ENCODE peak calls at places on chromosomes 4 and X, in four cellular contexts. One of them, this sample, is unnamed.

GRCh38 chr4:1204286-1204827 is 32.0 kb upstream of the SPON2 start:
- DNase-seq in endodermal cell: no peak
- DNase-seq in NB4: peak; percentile 3
- DNase-seq in glutamatergic neuron: no peak
- DNase-seq in this sample: no peak

GRCh38 chr4:13329340-13329850 is 154.7 kb downstream of the RAB28 start:
- DNase-seq in endodermal cell: no peak
- DNase-seq in NB4: no peak
- DNase-seq in glutamatergic neuron: no peak
- DNase-seq in this sample: no peak

GRCh38 chr4:92198711-92199110 is 105.1 kb upstream of the GRID2 start:
- DNase-seq in endodermal cell: no peak
- DNase-seq in NB4: no peak
- DNase-seq in glutamatergic neuron: no peak
- DNase-seq in this sample: no peak

GRCh38 chr4:133130171-133130570 is 18.9 kb upstream of the PCDH10 start:
- DNase-seq in endodermal cell: no peak
- DNase-seq in NB4: no peak
- DNase-seq in glutamatergic neuron: no peak
- DNase-seq in this sample: no peak

GRCh38 chrX:31656013-31656412 is 584.2 kb upstream of the FTHL17 start:
- DNase-seq in endodermal cell: no peak
- DNase-seq in NB4: no peak
- DNase-seq in glutamatergic neuron: no peak
- DNase-seq in this sample: no peak

GRCh38 chrX:153913211-153913610 is 8.7 kb downstream of the AVPR2 start:
- DNase-seq in endodermal cell: peak; percentile 44
- DNase-seq in NB4: no peak
- DNase-seq in glutamatergic neuron: no peak
- DNase-seq in this sample: no peak

GRCh38 chr4:39976141-39976944 is 1.4 kb downstream of the PDS5A start:
- DNase-seq in endodermal cell: peak; percentile 92
- DNase-seq in NB4: peak; percentile 93
- DNase-seq in glutamatergic neuron: peak; percentile 80
- DNase-seq in this sample: peak; percentile 77

GRCh38 chr4:124854968-124855367 is 142.4 kb upstream of the ANKRD50 start:
- DNase-seq in endodermal cell: no peak
- DNase-seq in NB4: no peak
- DNase-seq in glutamatergic neuron: no peak
- DNase-seq in this sample: no peak

GRCh38 chr4:74433541-74434172 is 11.3 kb upstream of the AREG start:
- DNase-seq in endodermal cell: peak; percentile 21
- DNase-seq in NB4: peak; percentile 6
- DNase-seq in glutamatergic neuron: no peak
- DNase-seq in this sample: no peak

GRCh38 chr4:84441758-84442377 is 57.2 kb downstream of the NKX6-1 start:
- DNase-seq in endodermal cell: no peak
- DNase-seq in NB4: no peak
- DNase-seq in glutamatergic neuron: no peak
- DNase-seq in this sample: no peak

GRCh38 chr4:98685225-98686045 is 27.0 kb upstream of the TSPAN5 start:
- DNase-seq in endodermal cell: no peak
- DNase-seq in NB4: no peak
- DNase-seq in glutamatergic neuron: no peak
- DNase-seq in this sample: no peak

GRCh38 chr4:182188622-182189021 is 54.6 kb upstream of the TENM3 start:
- DNase-seq in endodermal cell: no peak
- DNase-seq in NB4: no peak
- DNase-seq in glutamatergic neuron: no peak
- DNase-seq in this sample: no peak

GRCh38 chr4:111494471-111494870 is 650.8 kb upstream of the FAM241A start:
- DNase-seq in endodermal cell: no peak
- DNase-seq in NB4: no peak
- DNase-seq in glutamatergic neuron: no peak
- DNase-seq in this sample: no peak

GRCh38 chr4:3346146-3346545 is 53.3 kb downstream of the RGS12 start:
- DNase-seq in endodermal cell: peak; percentile 73
- DNase-seq in NB4: peak; percentile 90
- DNase-seq in glutamatergic neuron: no peak
- DNase-seq in this sample: peak; percentile 49

GRCh38 chr4:142080960-142081359 is 444.6 kb downstream of the IL15 start:
- DNase-seq in endodermal cell: no peak
- DNase-seq in NB4: no peak
- DNase-seq in glutamatergic neuron: no peak
- DNase-seq in this sample: no peak

GRCh38 chrX:24619647-24620046 is 27.5 kb downstream of the PCYT1B start:
- DNase-seq in endodermal cell: no peak
- DNase-seq in NB4: no peak
- DNase-seq in glutamatergic neuron: peak; percentile 27
- DNase-seq in this sample: no peak

GRCh38 chr4:42636591-42636990 is 20.3 kb downstream of the ATP8A1 start:
- DNase-seq in endodermal cell: no peak
- DNase-seq in NB4: no peak
- DNase-seq in glutamatergic neuron: peak; percentile 73
- DNase-seq in this sample: no peak

GRCh38 chrX:112638691-112639090 is 41.0 kb downstream of the LHFPL1 start:
- DNase-seq in endodermal cell: no peak
- DNase-seq in NB4: no peak
- DNase-seq in glutamatergic neuron: no peak
- DNase-seq in this sample: no peak

GRCh38 chrX:133897593-133898163 is 87.7 kb downstream of the GPC3 start:
- DNase-seq in endodermal cell: no peak
- DNase-seq in NB4: no peak
- DNase-seq in glutamatergic neuron: no peak
- DNase-seq in this sample: no peak

GRCh38 chrX:13750204-13750603 is 15.7 kb downstream of the OFD1 start:
- DNase-seq in endodermal cell: no peak
- DNase-seq in NB4: peak; percentile 60
- DNase-seq in glutamatergic neuron: no peak
- DNase-seq in this sample: no peak

GRCh38 chr4:189143255-189143654 is 797.4 kb upstream of the FRG1 start:
- DNase-seq in endodermal cell: no peak
- DNase-seq in NB4: no peak
- DNase-seq in glutamatergic neuron: no peak
- DNase-seq in this sample: no peak

GRCh38 chr4:102836596-102836995 is 9.2 kb upstream of the UBE2D3 start:
- DNase-seq in endodermal cell: no peak
- DNase-seq in NB4: no peak
- DNase-seq in glutamatergic neuron: no peak
- DNase-seq in this sample: no peak

GRCh38 chr4:8694651-8695151 is 102.1 kb downstream of the CPZ start:
- DNase-seq in endodermal cell: peak; percentile 39
- DNase-seq in NB4: no peak
- DNase-seq in glutamatergic neuron: no peak
- DNase-seq in this sample: no peak

GRCh38 chr4:175419120-175419774 is 392.8 kb downstream of the GPM6A start:
- DNase-seq in endodermal cell: no peak
- DNase-seq in NB4: no peak
- DNase-seq in glutamatergic neuron: no peak
- DNase-seq in this sample: no peak

GRCh38 chr4:147110473-147110872 is 164.8 kb upstream of the TTC29 start:
- DNase-seq in endodermal cell: no peak
- DNase-seq in NB4: no peak
- DNase-seq in glutamatergic neuron: no peak
- DNase-seq in this sample: no peak

GRCh38 chr4:156638332-156638731 is 333.3 kb downstream of the PDGFC start:
- DNase-seq in endodermal cell: no peak
- DNase-seq in NB4: no peak
- DNase-seq in glutamatergic neuron: no peak
- DNase-seq in this sample: no peak

GRCh38 chr4:110787781-110788180 is 164.9 kb upstream of the PITX2 start:
- DNase-seq in endodermal cell: no peak
- DNase-seq in NB4: no peak
- DNase-seq in glutamatergic neuron: no peak
- DNase-seq in this sample: no peak

GRCh38 chr4:82652062-82652461 is 90.3 kb upstream of the TMEM150C start:
- DNase-seq in endodermal cell: no peak
- DNase-seq in NB4: peak; percentile 89
- DNase-seq in glutamatergic neuron: no peak
- DNase-seq in this sample: no peak

GRCh38 chr4:82650868-82651267 is 89.1 kb upstream of the TMEM150C start:
- DNase-seq in endodermal cell: no peak
- DNase-seq in NB4: peak; percentile 39
- DNase-seq in glutamatergic neuron: no peak
- DNase-seq in this sample: no peak

GRCh38 chr4:82644731-82645126 is 82.9 kb upstream of the TMEM150C start:
- DNase-seq in endodermal cell: no peak
- DNase-seq in NB4: no peak
- DNase-seq in glutamatergic neuron: no peak
- DNase-seq in this sample: no peak

GRCh38 chr4:82645868-82646267 is 84.1 kb upstream of the TMEM150C start:
- DNase-seq in endodermal cell: no peak
- DNase-seq in NB4: no peak
- DNase-seq in glutamatergic neuron: no peak
- DNase-seq in this sample: no peak

GRCh38 chr4:82648356-82648755 is 86.6 kb upstream of the TMEM150C start:
- DNase-seq in endodermal cell: no peak
- DNase-seq in NB4: no peak
- DNase-seq in glutamatergic neuron: no peak
- DNase-seq in this sample: no peak
- TF ChIP-seq CTCF in endodermal cell: no peak
- TF ChIP-seq CTCF in NB4: no peak
- TF ChIP-seq CTCF in glutamatergic neuron: no peak
- TF ChIP-seq CTCF in this sample: no peak

GRCh38 chr4:160370046-160370445 is 1267.2 kb downstream of the RAPGEF2 start:
- DNase-seq in endodermal cell: no peak
- DNase-seq in NB4: no peak
- DNase-seq in glutamatergic neuron: no peak
- DNase-seq in this sample: no peak
- TF ChIP-seq CTCF in endodermal cell: peak; percentile 47
- TF ChIP-seq CTCF in NB4: no peak
- TF ChIP-seq CTCF in glutamatergic neuron: no peak
- TF ChIP-seq CTCF in this sample: no peak

GRCh38 chr4:112855058-112855457 is 194.4 kb upstream of the ANK2 start:
- DNase-seq in endodermal cell: no peak
- DNase-seq in NB4: no peak
- DNase-seq in glutamatergic neuron: no peak
- DNase-seq in this sample: no peak

GRCh38 chr4:112857461-112857860 is 192.0 kb upstream of the ANK2 start:
- DNase-seq in endodermal cell: no peak
- DNase-seq in NB4: no peak
- DNase-seq in glutamatergic neuron: no peak
- DNase-seq in this sample: no peak

GRCh38 chr4:112852586-112852985 is 196.9 kb upstream of the ANK2 start:
- DNase-seq in endodermal cell: no peak
- DNase-seq in NB4: no peak
- DNase-seq in glutamatergic neuron: no peak
- DNase-seq in this sample: no peak

GRCh38 chr4:112854420-112854819 is 195.0 kb upstream of the ANK2 start:
- DNase-seq in endodermal cell: peak; percentile 70
- DNase-seq in NB4: no peak
- DNase-seq in glutamatergic neuron: no peak
- DNase-seq in this sample: no peak

GRCh38 chr4:112853662-112854256 is 195.7 kb upstream of the ANK2 start:
- DNase-seq in endodermal cell: no peak
- DNase-seq in NB4: peak; percentile 2
- DNase-seq in glutamatergic neuron: no peak
- DNase-seq in this sample: no peak
- TF ChIP-seq CTCF in endodermal cell: peak; percentile 75
- TF ChIP-seq CTCF in NB4: peak; percentile 38
- TF ChIP-seq CTCF in glutamatergic neuron: peak; percentile 47
- TF ChIP-seq CTCF in this sample: peak; percentile 43

GRCh38 chrX:110568396-110568795 is 209.7 kb downstream of the RTL9 start:
- DNase-seq in endodermal cell: no peak
- DNase-seq in NB4: no peak
- DNase-seq in glutamatergic neuron: no peak
- DNase-seq in this sample: no peak
- TF ChIP-seq CTCF in endodermal cell: no peak
- TF ChIP-seq CTCF in NB4: no peak
- TF ChIP-seq CTCF in glutamatergic neuron: no peak
- TF ChIP-seq CTCF in this sample: no peak

DNA sequence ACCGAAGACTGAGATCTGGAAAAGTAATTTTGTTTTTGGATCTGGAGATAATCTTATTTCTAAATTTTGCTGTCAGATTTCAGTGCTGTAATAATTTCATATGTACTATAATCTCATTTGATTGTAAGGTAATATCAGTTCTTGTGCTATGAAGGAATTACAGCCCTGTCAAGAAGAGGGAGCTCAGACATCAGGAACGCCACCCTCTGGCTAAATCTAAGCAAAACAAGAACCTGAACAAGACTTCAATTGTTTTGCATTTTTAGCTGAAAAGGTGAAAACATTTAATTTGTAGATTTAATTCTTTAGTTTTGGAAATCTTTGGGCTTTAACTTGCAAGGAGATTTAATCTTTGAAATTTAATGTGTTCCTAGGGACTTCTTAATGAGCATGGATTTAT is 525.4 kb upstream of the HS3ST1 start:
- DNase-seq in endodermal cell: peak; percentile 64
- DNase-seq in NB4: peak; percentile 43
- DNase-seq in glutamatergic neuron: no peak
- DNase-seq in this sample: no peak
- TF ChIP-seq CTCF in endodermal cell: peak; percentile 84
- TF ChIP-seq CTCF in NB4: peak; percentile 41
- TF ChIP-seq CTCF in glutamatergic neuron: peak; percentile 30
- TF ChIP-seq CTCF in this sample: no peak

GRCh38 chr4:185227131-185227551 is 17.7 kb downstream of the SNX25 start:
- DNase-seq in endodermal cell: no peak
- DNase-seq in NB4: peak; percentile 12
- DNase-seq in glutamatergic neuron: no peak
- DNase-seq in this sample: peak; percentile 18
- TF ChIP-seq CTCF in endodermal cell: peak; percentile 64
- TF ChIP-seq CTCF in NB4: no peak
- TF ChIP-seq CTCF in glutamatergic neuron: no peak
- TF ChIP-seq CTCF in this sample: peak; percentile 8

GRCh38 chrX:123603516-123603915 is 129.3 kb downstream of the THOC2 start:
- DNase-seq in endodermal cell: no peak
- DNase-seq in NB4: no peak
- DNase-seq in glutamatergic neuron: no peak
- DNase-seq in this sample: no peak
- TF ChIP-seq CTCF in endodermal cell: no peak
- TF ChIP-seq CTCF in NB4: no peak
- TF ChIP-seq CTCF in glutamatergic neuron: no peak
- TF ChIP-seq CTCF in this sample: no peak

This sample was measured in nephron progenitor cell.